ENCODE peak calls at places on chromosomes 5 and 9, in four cellular contexts. B is H1, A is T-helper 1 cell, U is ACHN. H is an unnamed sample.

GRCh38 chr9:87148391-87149237 is 201.3 kb upstream of the GAS1 start:
- DNase-seq in A (no peak), B (peak), U (peak), H (peak)

GRCh38 chr9:22201256-22201655 is 192.2 kb upstream of the CDKN2B start:
- DNase-seq in U (no peak), B (no peak), A (no peak), H (no peak)

GRCh38 chr9:92711146-92711545 is 41.2 kb upstream of the IPPK start:
- DNase-seq in A (no peak), U (no peak), B (no peak), H (no peak)

GRCh38 chr5:37197340-37198050 is 51.7 kb downstream of the CPLANE1 start:
- DNase-seq in U (peak), B (no peak), A (no peak), H (no peak)

GRCh38 chr5:167770461-167770860 is 521.0 kb upstream of the WWC1 start:
- DNase-seq in U (no peak), B (no peak), A (no peak), H (no peak)

GRCh38 chr9:133699546-133699945 is 38.6 kb downstream of the SARDH start:
- DNase-seq in U (no peak), B (no peak), A (no peak), H (no peak)

GRCh38 chr9:20271107-20271506 is 351.2 kb downstream of the MLLT3 start:
- DNase-seq in A (no peak), B (no peak), U (no peak), H (no peak)

GRCh38 chr5:149315753-149316152 is 29.5 kb upstream of the GRPEL2 start:
- DNase-seq in U (no peak), B (no peak), A (no peak), H (no peak)

GRCh38 chr5:72770266-72770665 is 46.2 kb upstream of the TNPO1 start:
- DNase-seq in U (no peak), A (no peak), B (no peak), H (no peak)

GRCh38 chr5:1526681-1527131 is 2.9 kb upstream of the LPCAT1 start:
- DNase-seq in A (no peak), U (no peak), B (no peak), H (peak)

GRCh38 chr5:33588654-33589372 is 148.0 kb downstream of the TARS1 start:
- DNase-seq in B (peak), U (peak), A (peak), H (peak)

GRCh38 chr5:67094476-67095300 is 101.9 kb downstream of the CD180 start:
- DNase-seq in U (peak), B (no peak), A (no peak), H (no peak)

H was measured in colonic mucosa.